ENCODE peak calls at places on chromosomes 4 and X, in seven cellular contexts. O is NCI-H1930; M is activated CD4-positive, alpha-beta T cell treated with anti-CD3 and anti-CD28 coated beads for 1 hour; D is EL; K is iPS DF 19.7; J is fibroblast of lung; X is stimulated activated CD8-positive, alpha-beta memory T cell treated with anti-CD3 and anti-CD28 coated beads, Interleukin-4, amount 100 ng/mL, for 4 hours. Y is an unnamed sample.
A peak's percentile ranks its signal among the peaks of the same experiment; 100 is the strongest.

GRCh38 chr4:153486281-153487151 is 20.4 kb downstream of the TMEM131L start:
- DNase-seq in J (peak; percentile 70), M (no peak), O (no peak), K (no peak), X (no peak), D (peak; percentile 83), Y (peak; percentile 91)

GRCh38 chrX:15349046-15349445 is 13.7 kb upstream of the PIGA start:
- DNase-seq in X (no peak), K (no peak), J (peak; percentile 78), D (peak; percentile 37), M (no peak), O (peak; percentile 48), Y (peak; percentile 73)

GRCh38 chrX:12997898-12998687 is 23.2 kb downstream of the TMSB4X start:
- DNase-seq in D (no peak), K (no peak), M (no peak), X (no peak), J (no peak), O (no peak), Y (no peak)

GRCh38 chr4:1799997-1800375 is 6.9 kb downstream of the FGFR3 start:
- DNase-seq in X (no peak), D (no peak), J (no peak), O (no peak), K (no peak), M (no peak), Y (no peak)

GRCh38 chr4:48008021-48008596 is 8.4 kb downstream of the CNGA1 start:
- DNase-seq in M (no peak), K (no peak), D (peak; percentile 11), X (no peak), O (no peak), J (no peak), Y (no peak)

GRCh38 chr4:101279377-101279871 is 67.9 kb downstream of the PPP3CA start:
- DNase-seq in K (no peak), J (peak; percentile 92), O (no peak), D (peak; percentile 94), X (no peak), M (no peak), Y (peak; percentile 97)

GRCh38 chr4:102707150-102707549 is 53.6 kb downstream of the MANBA start:
- DNase-seq in K (no peak), O (no peak), J (no peak), D (no peak), X (no peak), M (no peak), Y (no peak)

GRCh38 chrX:143837444-143837843 is 46.4 kb upstream of the UBE2NL start:
- DNase-seq in D (no peak), J (no peak), K (no peak), M (no peak), O (no peak), X (no peak), Y (no peak)

GRCh38 chr4:146123231-146123630 is 52.3 kb upstream of the LSM6 start:
- DNase-seq in J (no peak), K (no peak), X (no peak), M (no peak), O (no peak), D (peak; percentile 33), Y (no peak)

GRCh38 chrX:135484636-135485289 is 35.7 kb upstream of the INTS6L start:
- DNase-seq in D (peak; percentile 24), J (peak; percentile 67), O (no peak), K (no peak), X (no peak), M (no peak), Y (peak; percentile 57)

GRCh38 chr4:26273308-26273980 is 47.4 kb upstream of the RBPJ start:
- DNase-seq in X (no peak), D (no peak), O (no peak), K (no peak), M (no peak), J (no peak), Y (no peak)

GRCh38 chrX:11741574-11741973 is 16.5 kb upstream of the MSL3 start:
- DNase-seq in J (no peak), X (no peak), M (no peak), K (no peak), O (no peak), D (no peak), Y (no peak)

GRCh38 chrX:14505648-14506047 is 23.7 kb upstream of the GLRA2 start:
- DNase-seq in D (no peak), M (no peak), O (no peak), J (no peak), K (no peak), X (no peak), Y (no peak)